ENCODE peak calls at places on chromosomes 3 and 15, in four cellular contexts. X, S, G and P are unnamed samples.

GRCh38 chr3:101884776-101885175 is 35.5 kb downstream of the NFKBIZ start:
- DNase-seq in S (no peak), X (no peak), G (no peak), P (no peak)

GRCh38 chr3:194369522-194370279 is at the start of gene LRRC15:
- DNase-seq in X (no peak), S (peak; percentile 36), G (no peak), P (no peak)

GRCh38 chr15:95682129-95682528 is 648.4 kb upstream of the NR2F2 start:
- DNase-seq in X (no peak), G (no peak), S (no peak), P (no peak)

GRCh38 chr3:102163039-102163817 is 271.6 kb upstream of the ZPLD1 start:
- DNase-seq in S (peak; percentile 64), G (no peak), X (no peak), P (no peak)

GRCh38 chr3:70071138-70071537 is 71.6 kb downstream of the SAMMSON start:
- DNase-seq in G (no peak), S (no peak), X (no peak), P (no peak)

GRCh38 chr3:66473637-66474036 is 27.2 kb downstream of the LRIG1 start:
- DNase-seq in S (peak; percentile 86), G (no peak), X (no peak), P (no peak)

GRCh38 chr3:192731233-192731632 is 3.9 kb upstream of the FGF12 start:
- DNase-seq in S (no peak), G (no peak), X (peak; percentile 23), P (no peak)

GRCh38 chr3:168951884-168952283 is 711.6 kb downstream of the MECOM start:
- DNase-seq in G (no peak), X (no peak), S (no peak), P (no peak)

GRCh38 chr3:94246136-94246535 is 183.3 kb downstream of the NSUN3 start:
- DNase-seq in X (no peak), S (peak; percentile 12), G (no peak), P (no peak)

GRCh38 chr3:183449391-183449790 is 21.0 kb upstream of the MCF2L2 start:
- DNase-seq in G (no peak), S (peak; percentile 34), X (no peak), P (no peak)

GRCh38 chr3:42257007-42257406 is 9.0 kb downstream of the CCK start:
- DNase-seq in X (no peak), S (no peak), G (no peak), P (no peak)

GRCh38 chr15:25134546-25134945 is 179.8 kb downstream of the SNRPN start:
- DNase-seq in G (no peak), S (peak; percentile 1), X (no peak), P (no peak)
- TF ChIP-seq CTCF in G (no peak), S (no peak), X (peak; percentile 29), P (no peak)

DNA sequence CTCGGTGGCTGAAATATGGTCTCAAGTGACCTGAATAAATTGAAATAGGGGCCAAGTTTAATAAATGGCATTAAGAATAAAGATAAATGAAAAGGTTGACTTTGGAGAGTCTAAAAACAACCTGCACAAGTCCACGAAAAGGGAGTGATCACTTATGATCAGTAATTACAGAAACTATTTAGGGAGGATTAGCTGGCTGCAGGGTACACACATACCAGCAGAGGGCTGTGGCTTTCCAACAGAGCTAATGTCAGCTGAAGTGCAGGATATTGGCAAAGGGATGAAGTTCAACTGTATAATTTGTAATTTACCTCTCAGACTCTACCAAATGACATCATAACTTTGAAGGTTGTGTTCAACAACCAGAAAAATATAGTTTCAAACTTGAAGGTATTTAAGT is 86.8 kb downstream of the SYNPR start:
- DNase-seq in X (no peak), S (no peak), G (no peak), P (no peak)
- TF ChIP-seq CTCF in X (peak; percentile 42), S (peak; percentile 38), G (no peak), P (no peak)

GRCh38 chr3:12579456-12579855 is 22.6 kb downstream of the MKRN2 start:
- DNase-seq in X (no peak), S (no peak), G (no peak), P (no peak)

GRCh38 chr3:12579919-12580318 is 23.0 kb downstream of the MKRN2 start:
- DNase-seq in S (no peak), G (no peak), X (no peak), P (no peak)

GRCh38 chr3:12582730-12583129 is 25.8 kb downstream of the MKRN2 start:
- DNase-seq in G (no peak), X (no peak), S (no peak), P (no peak)

GRCh38 chr3:12577379-12577778 is 20.5 kb downstream of the MKRN2 start:
- DNase-seq in G (no peak), X (no peak), S (no peak), P (no peak)

GRCh38 chr3:12578742-12579141 is 21.9 kb downstream of the MKRN2 start:
- DNase-seq in S (no peak), X (no peak), G (no peak), P (no peak)
- TF ChIP-seq CTCF in S (peak; percentile 35), X (no peak), G (peak; percentile 11), P (no peak)

GRCh38 chr3:170102421-170102820 is 64.6 kb downstream of the GPR160 start:
- DNase-seq in G (no peak), S (no peak), X (no peak), P (no peak)
- TF ChIP-seq CTCF in G (no peak), S (no peak), X (no peak), P (no peak)

GRCh38 chr3:50591196-50591741 is 20.3 kb downstream of the CISH start:
- DNase-seq in S (no peak), X (no peak), G (no peak), P (no peak)
- TF ChIP-seq CTCF in S (no peak), X (no peak), G (no peak), P (no peak)

DNA sequence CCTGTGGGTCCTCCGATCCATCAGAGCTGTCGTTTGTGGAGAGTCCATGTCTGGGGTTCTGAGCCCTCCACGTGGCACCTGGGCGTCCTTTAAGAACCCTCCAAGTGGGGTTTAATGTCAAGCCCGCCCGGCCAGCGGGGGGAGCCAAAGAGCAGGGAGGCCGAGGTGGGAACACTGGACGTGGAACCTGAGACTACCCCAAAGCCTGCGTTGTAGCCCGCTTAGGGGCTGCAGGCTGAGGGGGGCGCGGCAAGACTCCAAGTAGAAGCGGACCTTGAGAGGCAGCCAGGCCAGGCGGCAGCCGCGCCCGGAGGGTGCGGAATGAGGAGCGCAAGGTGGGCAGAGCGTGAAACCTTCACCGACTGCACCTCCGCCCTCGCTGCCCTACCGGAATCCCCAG is 126.2 kb upstream of the ATP10A start:
- DNase-seq in G (no peak), S (no peak), X (no peak), P (no peak)
- TF ChIP-seq CTCF in G (no peak), S (no peak), X (peak; percentile 32), P (no peak)

GRCh38 chr3:37833790-37834189 is 27.9 kb upstream of the CTDSPL start:
- DNase-seq in X (no peak), G (peak; percentile 11), S (no peak), P (no peak)
- TF ChIP-seq CTCF in X (no peak), G (peak; percentile 36), S (no peak), P (peak; percentile 10)

DNA sequence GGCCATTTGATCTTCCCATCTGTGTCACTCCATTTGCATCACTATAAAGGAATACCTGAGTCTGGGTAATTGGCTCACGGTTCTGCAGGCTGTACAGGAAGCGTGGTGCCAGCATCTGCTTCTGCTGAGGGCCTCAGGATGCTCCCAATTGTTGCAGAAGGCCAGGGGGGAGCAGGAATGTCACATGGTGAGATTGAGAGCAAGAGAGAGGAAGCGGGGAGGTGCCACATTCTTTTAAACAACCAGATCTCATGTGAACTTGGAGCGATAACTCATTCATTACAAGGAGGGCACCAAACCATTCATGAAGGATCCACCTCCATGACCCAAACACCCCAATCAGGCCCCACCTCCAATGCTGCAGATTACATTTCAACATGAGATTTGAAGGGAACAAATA is 13.1 kb upstream of the RAB7A start:
- DNase-seq in X (no peak), S (no peak), G (no peak), P (no peak)
- TF ChIP-seq CTCF in X (no peak), S (no peak), G (no peak), P (no peak)